ENCODE peak calls at places on chromosomes 5 and 9, in ten cellular contexts. V is PC-3, M is suprapubic skin, O is esophagus muscularis mucosa, E is body of pancreas, D is Panc1, Z is tibial nerve, T is dorsolateral prefrontal cortex, F is endodermal cell, J is thoracic aorta. Y is an unnamed sample.

GRCh38 chr9:82934949-82935348 is 128.0 kb downstream of the RASEF start:
- DNase-seq in D (peak; percentile 36), M (no peak), O (no peak), J (no peak), Z (no peak), V (peak; percentile 87), E (no peak), F (peak; percentile 56), T (no peak), Y (no peak)

GRCh38 chr5:23451156-23451555 is 56.3 kb upstream of the PRDM9 start:
- DNase-seq in T (no peak), M (no peak), D (no peak), F (no peak), V (peak; percentile 57), O (no peak), Z (no peak), J (no peak), E (no peak), Y (no peak)

GRCh38 chr5:368162-369084 is 46.9 kb downstream of the AHRR start:
- DNase-seq in D (no peak), J (no peak), Z (peak; percentile 3), M (no peak), E (peak; percentile 35), T (no peak), O (peak; percentile 81), V (no peak), F (peak; percentile 32), Y (peak; percentile 56)

GRCh38 chr5:19240150-19240549 is 747.9 kb downstream of the CDH18 start:
- DNase-seq in J (no peak), M (no peak), V (peak; percentile 89), E (no peak), O (no peak), D (no peak), F (no peak), Z (no peak), T (no peak), Y (no peak)

GRCh38 chr9:76654051-76654461 is 110.2 kb upstream of the PCA3 start:
- DNase-seq in J (no peak), F (no peak), M (no peak), E (no peak), Z (no peak), V (no peak), O (no peak), D (no peak), T (no peak), Y (no peak)

GRCh38 chr5:124310453-124310852 is 436.0 kb downstream of the ZNF608 start:
- DNase-seq in D (no peak), V (no peak), F (no peak), O (no peak), J (no peak), Z (no peak), M (no peak), E (no peak), T (no peak), Y (no peak)

GRCh38 chr9:132334364-132334763 is 20.4 kb downstream of the SETX start:
- DNase-seq in O (no peak), F (no peak), V (no peak), Z (no peak), D (no peak), E (no peak), J (no peak), M (no peak), T (no peak), Y (no peak)

GRCh38 chr9:135722365-135722764 is 20.4 kb downstream of the KCNT1 start:
- DNase-seq in E (no peak), O (no peak), M (no peak), T (no peak), D (no peak), V (no peak), F (no peak), J (no peak), Z (no peak), Y (no peak)

GRCh38 chr9:93076792-93077128 is 18.3 kb downstream of the SUSD3 start:
- DNase-seq in O (no peak), V (no peak), F (no peak), J (no peak), D (no peak), Z (no peak), T (no peak), M (no peak), E (no peak), Y (no peak)

GRCh38 chr5:14793851-14794250 is 77.7 kb downstream of the ANKH start:
- DNase-seq in J (no peak), D (no peak), O (no peak), F (no peak), V (no peak), M (no peak), E (no peak), T (no peak), Z (no peak), Y (no peak)

GRCh38 chr5:14790931-14791330 is 80.6 kb downstream of the ANKH start:
- DNase-seq in O (no peak), T (no peak), V (no peak), Z (no peak), M (no peak), D (no peak), E (no peak), F (no peak), J (no peak), Y (no peak)

GRCh38 chr5:14790220-14790619 is 81.4 kb downstream of the ANKH start:
- DNase-seq in J (no peak), V (no peak), D (no peak), M (no peak), Z (no peak), O (no peak), F (no peak), E (no peak), T (no peak), Y (no peak)

DNA sequence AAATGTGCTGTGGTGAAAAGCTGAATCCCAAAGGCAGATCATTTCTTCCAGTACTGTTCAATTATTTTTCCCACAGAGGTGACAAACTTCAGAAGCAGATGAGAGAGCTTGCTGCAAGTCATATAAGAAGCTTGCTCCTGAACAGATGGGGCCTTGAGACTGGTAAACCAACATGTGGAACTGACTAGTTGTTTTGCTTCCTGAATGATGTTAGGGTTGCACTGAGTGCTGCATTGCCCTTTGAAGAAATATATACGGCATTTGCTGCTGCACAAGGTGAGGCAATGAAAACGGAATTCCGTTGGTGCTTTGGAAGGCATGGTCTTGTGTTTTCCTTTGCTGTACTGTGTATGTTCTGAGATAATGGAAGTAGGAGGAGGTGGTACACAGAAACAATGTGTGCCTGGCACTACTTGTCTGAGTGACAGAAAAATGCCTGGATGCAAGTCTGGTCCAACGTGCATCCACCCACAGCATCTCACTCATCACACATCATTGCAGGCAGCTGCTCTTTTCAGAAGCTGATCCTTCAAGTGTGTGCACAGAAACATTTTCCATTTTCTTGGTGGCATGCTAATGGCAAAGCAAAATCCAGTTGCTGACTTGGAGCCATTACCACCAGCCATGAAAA is 76.9 kb downstream of the ANKH start:
- DNase-seq in O (no peak), D (no peak), V (no peak), E (no peak), M (no peak), Z (no peak), T (no peak), F (no peak), J (no peak), Y (no peak)
- H3K4me3 ChIP-seq in O (no peak overlapping the region), D (no peak overlapping the region), V (no peak overlapping the region), E (no peak overlapping the region), M (no peak overlapping the region), Z (no peak overlapping the region), T (no peak overlapping the region), F (no peak overlapping the region), J (no peak overlapping the region), Y (no peak overlapping the region)

DNA sequence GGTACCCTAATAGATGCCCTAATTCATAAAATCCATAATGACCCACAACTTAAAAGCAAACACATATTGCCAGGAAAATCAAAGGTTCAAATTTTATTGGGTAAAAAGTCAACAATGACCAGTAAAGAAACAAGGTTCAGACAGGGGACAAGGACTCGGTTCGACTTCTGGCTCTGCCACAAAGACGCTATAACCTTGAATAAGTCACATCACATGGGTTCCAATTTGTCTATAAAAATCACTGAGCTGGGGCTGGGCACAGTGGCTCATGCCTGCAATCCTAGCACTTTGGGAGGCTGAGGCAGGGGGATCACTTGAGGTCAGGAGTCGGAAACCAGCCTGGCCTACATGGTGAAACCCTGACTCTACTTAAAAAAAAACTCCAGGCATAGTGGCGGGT is 80.5 kb downstream of the SERINC5 start:
- DNase-seq in E (no peak), O (no peak), T (no peak), J (no peak), V (no peak), Z (no peak), M (no peak), D (no peak), F (no peak), Y (no peak)
- H3K27ac ChIP-seq in E (no peak overlapping the region), O (no peak overlapping the region), T (no peak overlapping the region), J (no peak overlapping the region), V (no peak overlapping the region), Z (no peak overlapping the region), M (no peak overlapping the region), D (peak overlapping the region; percentile 48), F (no peak overlapping the region), Y (no peak overlapping the region)

DNA sequence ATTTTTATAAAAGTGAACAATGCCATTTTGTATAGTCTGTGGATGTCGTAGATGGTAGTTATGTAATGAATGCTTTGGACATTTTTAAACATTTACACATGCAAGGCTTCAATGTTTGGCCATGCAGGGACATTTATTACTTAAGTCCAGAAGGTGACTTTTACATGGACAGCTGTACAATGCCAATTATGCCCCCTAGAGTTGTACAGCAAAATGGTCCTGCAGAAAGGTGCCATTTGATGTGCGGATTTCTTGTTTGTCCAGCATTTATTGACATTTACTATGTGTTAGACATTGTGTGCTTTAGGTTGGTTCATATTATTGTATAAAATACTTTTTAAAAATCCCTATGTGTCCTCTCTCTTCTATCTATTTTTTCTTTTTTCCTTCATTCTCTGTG is 22.5 kb upstream of the COMMD10 start:
- DNase-seq in J (no peak), E (no peak), M (no peak), Z (no peak), V (no peak), T (no peak), O (no peak), D (no peak), F (no peak), Y (no peak)
- TF ChIP-seq CTCF in J (no peak), E (no peak), M (no peak), Z (no peak), V (peak; percentile 23), T (no peak), O (no peak), D (no peak), F (no peak), Y (no peak)

DNA sequence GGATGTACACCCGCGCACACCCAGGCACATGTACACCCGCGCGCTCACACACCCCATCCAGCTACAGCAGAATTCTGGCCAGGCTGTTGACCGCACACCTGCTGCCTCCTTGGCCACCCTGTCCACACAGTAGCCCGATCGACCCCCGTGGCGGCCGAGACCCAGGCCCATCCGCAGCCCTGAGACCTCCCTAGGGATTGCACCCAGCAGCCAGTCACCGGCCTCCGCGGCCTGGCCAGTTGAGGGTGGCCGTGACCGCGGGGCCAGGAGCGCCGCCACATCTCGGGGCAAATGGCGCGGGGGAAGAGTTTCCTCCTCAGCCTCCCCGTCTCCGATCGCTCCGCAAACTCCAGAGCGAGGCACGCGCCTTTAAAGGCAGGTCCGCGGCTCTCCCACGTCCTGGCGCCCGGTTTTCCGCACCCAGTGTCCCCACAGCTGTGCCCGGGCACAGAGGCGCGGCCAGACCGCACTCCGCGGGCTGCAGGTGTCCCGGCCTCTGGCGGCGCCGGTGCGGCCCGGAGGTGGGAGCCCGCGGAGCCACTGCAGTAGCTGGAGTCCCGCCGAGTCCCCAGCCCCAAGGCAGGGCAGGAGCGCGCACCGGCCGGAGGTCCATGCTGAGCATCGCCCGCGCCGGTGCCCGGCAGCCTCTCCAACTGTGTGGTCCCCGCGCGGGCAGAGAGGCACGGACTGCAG is 626 bp upstream of the ADAMTS16 start:
- DNase-seq in M (no peak), J (no peak), D (no peak), Z (no peak), T (no peak), E (no peak), F (no peak), V (no peak), O (no peak), Y (no peak)
- H3K4me3 ChIP-seq in M (peak overlapping the region; percentile 47), J (peak overlapping the region; percentile 36), D (no peak overlapping the region), Z (peak overlapping the region; percentile 35), T (peak overlapping the region; percentile 71), E (peak overlapping the region; percentile 30), F (peak overlapping the region; percentile 75), V (peak overlapping the region; percentile 62), O (peak overlapping the region; percentile 44), Y (peak overlapping the region; percentile 28)